ENCODE peak calls at places on chromosomes 16 and 17, in nine cellular contexts. U is islet precursor cell; O is epithelial cell of esophagus; P is NCI-H2081; Q is PC-9; C is stimulated activated CD4-positive, alpha-beta T cell treated with anti-CD3 and anti-CD28 coated beads, Interleukin-4, amount 100 ng/mL, for 24 hours; K is mucosa of gallbladder; Z is CD8-positive, alpha-beta memory T cell; I is RPMI8226. V is an unnamed sample.

GRCh38 chr17:80316431-80316830 is 55.8 kb downstream of the RNF213 start:
- DNase-seq in U (no peak), O (no peak), P (no peak), Q (no peak), C (no peak), K (no peak), Z (no peak), I (no peak), V (no peak)

GRCh38 chr16:62149646-62150045 is 113.4 kb upstream of the CDH8 start:
- DNase-seq in U (no peak), O (peak), P (no peak), Q (no peak), C (no peak), K (no peak), Z (no peak), I (no peak), V (no peak)

GRCh38 chr16:81707411-81708321 is 71.4 kb upstream of the PLCG2 start:
- DNase-seq in U (peak), O (peak), P (no peak), Q (no peak), C (no peak), K (peak), Z (no peak), I (no peak), V (no peak)

GRCh38 chr17:66714046-66715023 is 120.6 kb upstream of the CACNG5 start:
- DNase-seq in U (peak), O (no peak), P (peak), Q (no peak), C (no peak), K (no peak), Z (no peak), I (peak), V (no peak)

GRCh38 chr17:77489898-77490265 is 349.1 kb downstream of the SEC14L1 start:
- DNase-seq in U (peak), O (no peak), P (no peak), Q (no peak), C (no peak), K (peak), Z (no peak), I (no peak), V (peak)

GRCh38 chr16:17224859-17225258 is 245.9 kb downstream of the XYLT1 start:
- DNase-seq in U (no peak), O (no peak), P (no peak), Q (no peak), C (no peak), K (peak), Z (peak), I (peak), V (no peak)

GRCh38 chr16:11757671-11758545 is 15.3 kb upstream of the TXNDC11 start:
- DNase-seq in U (no peak), O (no peak), P (no peak), Q (no peak), C (no peak), K (peak), Z (no peak), I (no peak), V (no peak)

GRCh38 chr17:49996495-49997255 is 1.7 kb upstream of the DLX3 start:
- DNase-seq in U (peak), O (no peak), P (peak), Q (peak), C (peak), K (no peak), Z (peak), I (peak), V (peak)

GRCh38 chr17:35586569-35587073 is 501 bp upstream of the AP2B1 start:
- DNase-seq in U (no peak), O (no peak), P (no peak), Q (no peak), C (peak), K (no peak), Z (no peak), I (no peak), V (no peak)

GRCh38 chr17:38918916-38919315 is 6.5 kb upstream of the LASP1NB start:
- DNase-seq in U (no peak), O (no peak), P (no peak), Q (no peak), C (no peak), K (no peak), Z (no peak), I (no peak), V (no peak)

GRCh38 chr17:50371526-50371925 is 1.5 kb downstream of the MRPL27 start:
- DNase-seq in U (no peak), O (peak), P (no peak), Q (no peak), C (no peak), K (no peak), Z (no peak), I (no peak), V (no peak)

GRCh38 chr17:5843366-5844026 is 226.7 kb upstream of the WSCD1 start:
- DNase-seq in U (peak), O (no peak), P (no peak), Q (no peak), C (no peak), K (no peak), Z (no peak), I (no peak), V (no peak)

GRCh38 chr16:4344659-4345438 is 6.3 kb downstream of the PAM16 start:
- DNase-seq in U (no peak), O (peak), P (peak), Q (no peak), C (no peak), K (no peak), Z (no peak), I (no peak), V (no peak)

GRCh38 chr16:88536971-88537751 is 33.0 kb upstream of the ZC3H18 start:
- DNase-seq in U (no peak), O (peak), P (no peak), Q (no peak), C (no peak), K (no peak), Z (no peak), I (peak), V (no peak)

GRCh38 chr17:28951428-28951990 is at the start of gene PHF12:
- DNase-seq in U (peak), O (peak), P (peak), Q (peak), C (peak), K (peak), Z (peak), I (peak), V (peak)

GRCh38 chr17:75459590-75460267 is 3.3 kb downstream of the TMEM94 start:
- DNase-seq in U (peak), O (peak), P (no peak), Q (peak), C (no peak), K (no peak), Z (no peak), I (no peak), V (no peak)

GRCh38 chr17:49387374-49388289 is 25.6 kb upstream of the ZNF652 start:
- DNase-seq in U (peak), O (no peak), P (no peak), Q (no peak), C (peak), K (no peak), Z (peak), I (no peak), V (no peak)

V was measured in endodermal cell.